ENCODE peak calls at places on chromosomes 6 and 20, in five cellular contexts. L is SHP77, U is glomerular endothelial cell, N is AG10803, C is SW 1271. Y is an unnamed sample.

GRCh38 chr6:69980624-69981023 is 114.3 kb downstream of the COL19A1 start:
- DNase-seq in L (no peak), U (no peak), N (no peak), C (no peak), Y (no peak)

GRCh38 chr6:7674291-7674690 is 51.6 kb upstream of the BMP6 start:
- DNase-seq in L (no peak), U (no peak), N (peak; percentile 32), C (no peak), Y (no peak)

GRCh38 chr20:6635034-6635736 is 132.3 kb upstream of the BMP2 start:
- DNase-seq in L (no peak), U (no peak), N (peak; percentile 50), C (no peak), Y (peak; percentile 55)

GRCh38 chr20:50746138-50746940 is 15.0 kb downstream of the PARD6B start:
- DNase-seq in L (no peak), U (no peak), N (no peak), C (no peak), Y (peak; percentile 25)

GRCh38 chr20:43537921-43538854 is 20.6 kb upstream of the SGK2 start:
- DNase-seq in L (peak; percentile 19), U (peak; percentile 36), N (peak; percentile 64), C (no peak), Y (peak; percentile 27)

GRCh38 chr6:26240157-26240980 is 124.6 kb upstream of the BTN3A2 start:
- DNase-seq in L (no peak), U (no peak), N (peak; percentile 87), C (no peak), Y (peak; percentile 79)

GRCh38 chr6:138499303-138499991 is at the start of gene NHSL1:
- DNase-seq in L (no peak), U (no peak), N (peak; percentile 30), C (no peak), Y (peak; percentile 63)

GRCh38 chr6:71965404-71965803 is 79.1 kb downstream of the RIMS1 start:
- DNase-seq in L (no peak), U (no peak), N (peak; percentile 25), C (no peak), Y (no peak)

GRCh38 chr6:827431-827830 is 134.5 kb upstream of the EXOC2 start:
- DNase-seq in L (no peak), U (no peak), N (no peak), C (no peak), Y (no peak)

GRCh38 chr6:133350928-133351327 is 109.8 kb downstream of the EYA4 start:
- DNase-seq in L (no peak), U (no peak), N (no peak), C (no peak), Y (no peak)

GRCh38 chr20:64216036-64216435 is 39.5 kb upstream of the PCMTD2 start:
- DNase-seq in L (peak; percentile 26), U (no peak), N (no peak), C (no peak), Y (no peak)

GRCh38 chr20:56392282-56393132 is at the start of gene CSTF1:
- DNase-seq in L (peak; percentile 100), U (peak; percentile 99), N (peak; percentile 100), C (peak; percentile 99), Y (peak; percentile 99)

GRCh38 chr20:3777726-3778629 is 3.3 kb downstream of the SPEF1 start:
- DNase-seq in L (no peak), U (no peak), N (peak; percentile 36), C (no peak), Y (no peak)

GRCh38 chr6:15504581-15505350 is 158.1 kb downstream of the DTNBP1 start:
- DNase-seq in L (peak; percentile 58), U (peak; percentile 51), N (peak; percentile 98), C (no peak), Y (peak; percentile 95)

GRCh38 chr20:53276143-53276542 is 304.0 kb downstream of the TSHZ2 start:
- DNase-seq in L (no peak), U (no peak), N (peak; percentile 31), C (no peak), Y (no peak)

GRCh38 chr6:33840064-33840926 is 36.5 kb upstream of the MLN start:
- DNase-seq in L (peak; percentile 91), U (peak; percentile 81), N (peak; percentile 96), C (peak; percentile 97), Y (peak; percentile 94)

GRCh38 chr20:17749979-17750721 is 50.4 kb downstream of the BANF2 start:
- DNase-seq in L (no peak), U (peak; percentile 72), N (no peak), C (no peak), Y (peak; percentile 51)

GRCh38 chr6:107543567-107543966 is 53.6 kb downstream of the SOBP start:
- DNase-seq in L (no peak), U (no peak), N (no peak), C (no peak), Y (no peak)

GRCh38 chr6:26159417-26160273 is 72.4 kb downstream of the HFE start:
- DNase-seq in L (no peak), U (no peak), N (no peak), C (no peak), Y (peak; percentile 44)